ENCODE peak calls at places on chromosomes 13 and 19, in eight cellular contexts. R, V, F, T, N, Q, M and S are unnamed samples.

GRCh38 chr13:52162279-52163101 is 3.1 kb upstream of the NEK3 start:
- DNase-seq in R (no peak), V (peak), F (peak), T (no peak), N (no peak), Q (no peak), M (no peak), S (peak)

GRCh38 chr13:109785141-109785891 is 1.1 kb downstream of the IRS2 start:
- DNase-seq in R (no peak), V (peak), F (peak), T (peak), N (peak), Q (peak), M (peak), S (no peak)

GRCh38 chr19:1163934-1164683 is 10.0 kb downstream of the SBNO2 start:
- DNase-seq in R (no peak), V (no peak), F (no peak), T (no peak), N (no peak), Q (no peak), M (no peak), S (no peak)

GRCh38 chr19:38655148-38655824 is 7.8 kb downstream of the ACTN4 start:
- DNase-seq in R (no peak), V (peak), F (peak), T (peak), N (no peak), Q (peak), M (no peak), S (peak)

GRCh38 chr13:111013196-111013595 is 98.3 kb upstream of the ANKRD10 start:
- DNase-seq in R (no peak), V (no peak), F (no peak), T (no peak), N (no peak), Q (no peak), M (no peak), S (no peak)

GRCh38 chr13:79628463-79628862 is 147.5 kb downstream of the NDFIP2 start:
- DNase-seq in R (no peak), V (no peak), F (no peak), T (no peak), N (no peak), Q (no peak), M (no peak), S (no peak)

GRCh38 chr13:42656136-42656535 is 82.2 kb downstream of the TNFSF11 start:
- DNase-seq in R (no peak), V (no peak), F (no peak), T (no peak), N (no peak), Q (no peak), M (no peak), S (no peak)

GRCh38 chr13:38785047-38785446 is 98.2 kb downstream of the FREM2 start:
- DNase-seq in R (no peak), V (no peak), F (no peak), T (no peak), N (no peak), Q (no peak), M (no peak), S (no peak)

GRCh38 chr19:10583021-10583776 is 3.9 kb downstream of the AP1M2 start:
- DNase-seq in R (no peak), V (peak), F (no peak), T (no peak), N (no peak), Q (no peak), M (no peak), S (no peak)

GRCh38 chr19:54804571-54804970 is 1.2 kb downstream of the KIR2DL4 start:
- DNase-seq in R (no peak), V (no peak), F (no peak), T (no peak), N (no peak), Q (no peak), M (no peak), S (no peak)

GRCh38 chr13:67228909-67229308 is 1.2 kb downstream of the PCDH9 start:
- DNase-seq in R (no peak), V (peak), F (peak), T (no peak), N (no peak), Q (no peak), M (no peak), S (no peak)

GRCh38 chr19:18119243-18120105 is 21.9 kb downstream of the MAST3 start:
- DNase-seq in R (no peak), V (no peak), F (no peak), T (peak), N (no peak), Q (peak), M (no peak), S (no peak)

GRCh38 chr19:17172624-17173345 is 42.4 kb upstream of the USE1 start:
- DNase-seq in R (no peak), V (no peak), F (no peak), T (no peak), N (no peak), Q (no peak), M (no peak), S (no peak)

GRCh38 chr13:100473087-100473486 is 115.5 kb downstream of the GGACT start:
- DNase-seq in R (no peak), V (no peak), F (no peak), T (no peak), N (no peak), Q (no peak), M (no peak), S (no peak)

GRCh38 chr19:512548-513365 is 5.5 kb downstream of the TPGS1 start:
- DNase-seq in R (no peak), V (no peak), F (no peak), T (no peak), N (peak), Q (no peak), M (no peak), S (no peak)

GRCh38 chr19:39307822-39308530 is 11.8 kb downstream of the IFNL1 start:
- DNase-seq in R (no peak), V (no peak), F (no peak), T (no peak), N (no peak), Q (no peak), M (no peak), S (no peak)

GRCh38 chr13:67064920-67065319 is 165.2 kb downstream of the PCDH9 start:
- DNase-seq in R (no peak), V (no peak), F (no peak), T (no peak), N (no peak), Q (no peak), M (no peak), S (no peak)

GRCh38 chr13:50531917-50532899 is 311.3 kb downstream of the DLEU7 start:
- DNase-seq in R (no peak), V (peak), F (peak), T (no peak), N (no peak), Q (no peak), M (no peak), S (peak)

GRCh38 chr19:2477141-2477710 is 1.3 kb downstream of the GADD45B start:
- DNase-seq in R (no peak), V (peak), F (peak), T (peak), N (no peak), Q (no peak), M (peak), S (peak)

GRCh38 chr13:39329182-39329639 is 273.8 kb downstream of the LHFPL6 start:
- DNase-seq in R (no peak), V (no peak), F (no peak), T (no peak), N (no peak), Q (no peak), M (no peak), S (no peak)

GRCh38 chr13:112204376-112204775 is 137.4 kb downstream of the SOX1 start:
- DNase-seq in R (no peak), V (no peak), F (no peak), T (no peak), N (no peak), Q (no peak), M (no peak), S (no peak)

GRCh38 chr19:54517483-54517882 is 14.9 kb downstream of the LAIR2 start:
- DNase-seq in R (no peak), V (peak), F (no peak), T (peak), N (no peak), Q (peak), M (peak), S (peak)

GRCh38 chr19:51462276-51462675 is 4.0 kb upstream of the SIGLEC8 start:
- DNase-seq in R (no peak), V (no peak), F (no peak), T (no peak), N (no peak), Q (no peak), M (no peak), S (no peak)

GRCh38 chr13:103539265-103539664 is 473.0 kb upstream of the SLC10A2 start:
- DNase-seq in R (no peak), V (no peak), F (no peak), T (no peak), N (peak), Q (no peak), M (no peak), S (no peak)